ENCODE peak calls at places on chromosomes 16 and 17, in four cellular contexts. One of them, this sample, is unnamed.

GRCh38 chr16:19781196-19781595 is 63.1 kb downstream of the IQCK start:
- DNase-seq in AG08396: no peak
- DNase-seq in activated effector memory CD4-positive, alpha-beta T cell treated with anti-CD3 and anti-CD28 coated beads, Interleukin-2, amount 50 U/mL, for 16 hours: no peak
- DNase-seq in SW 1271: no peak
- DNase-seq in this sample: no peak

GRCh38 chr17:40560592-40561293 is 4.5 kb downstream of the CCR7 start:
- DNase-seq in activated effector memory CD4-positive, alpha-beta T cell treated with anti-CD3 and anti-CD28 coated beads, Interleukin-2, amount 50 U/mL, for 16 hours: peak
- DNase-seq in AG08396: no peak
- DNase-seq in SW 1271: no peak
- DNase-seq in this sample: no peak

GRCh38 chr17:13518271-13519000 is 83.3 kb downstream of the HS3ST3A1 start:
- DNase-seq in activated effector memory CD4-positive, alpha-beta T cell treated with anti-CD3 and anti-CD28 coated beads, Interleukin-2, amount 50 U/mL, for 16 hours: no peak
- DNase-seq in AG08396: peak
- DNase-seq in SW 1271: no peak
- DNase-seq in this sample: no peak

GRCh38 chr16:82197540-82198240 is 27.7 kb upstream of the MPHOSPH6 start:
- DNase-seq in activated effector memory CD4-positive, alpha-beta T cell treated with anti-CD3 and anti-CD28 coated beads, Interleukin-2, amount 50 U/mL, for 16 hours: no peak
- DNase-seq in SW 1271: no peak
- DNase-seq in AG08396: no peak
- DNase-seq in this sample: no peak

GRCh38 chr16:11497329-11497805 is 89.4 kb downstream of the LITAF start:
- DNase-seq in activated effector memory CD4-positive, alpha-beta T cell treated with anti-CD3 and anti-CD28 coated beads, Interleukin-2, amount 50 U/mL, for 16 hours: no peak
- DNase-seq in SW 1271: peak
- DNase-seq in AG08396: peak
- DNase-seq in this sample: peak

GRCh38 chr17:6067060-6067459 is 3.1 kb upstream of the WSCD1 start:
- DNase-seq in activated effector memory CD4-positive, alpha-beta T cell treated with anti-CD3 and anti-CD28 coated beads, Interleukin-2, amount 50 U/mL, for 16 hours: no peak
- DNase-seq in SW 1271: no peak
- DNase-seq in AG08396: no peak
- DNase-seq in this sample: no peak

GRCh38 chr17:42311240-42312034 is 23.1 kb downstream of the STAT5A start:
- DNase-seq in SW 1271: no peak
- DNase-seq in activated effector memory CD4-positive, alpha-beta T cell treated with anti-CD3 and anti-CD28 coated beads, Interleukin-2, amount 50 U/mL, for 16 hours: peak
- DNase-seq in AG08396: peak
- DNase-seq in this sample: peak

GRCh38 chr17:15169676-15170075 is 95.5 kb downstream of the PMP22 start:
- DNase-seq in AG08396: no peak
- DNase-seq in activated effector memory CD4-positive, alpha-beta T cell treated with anti-CD3 and anti-CD28 coated beads, Interleukin-2, amount 50 U/mL, for 16 hours: no peak
- DNase-seq in SW 1271: no peak
- DNase-seq in this sample: no peak

GRCh38 chr17:67718325-67718941 is 697 bp downstream of the NOL11 start:
- DNase-seq in AG08396: peak
- DNase-seq in SW 1271: no peak
- DNase-seq in activated effector memory CD4-positive, alpha-beta T cell treated with anti-CD3 and anti-CD28 coated beads, Interleukin-2, amount 50 U/mL, for 16 hours: peak
- DNase-seq in this sample: peak

GRCh38 chr17:17508641-17509591 is 12.7 kb upstream of the RASD1 start:
- DNase-seq in AG08396: no peak
- DNase-seq in SW 1271: no peak
- DNase-seq in activated effector memory CD4-positive, alpha-beta T cell treated with anti-CD3 and anti-CD28 coated beads, Interleukin-2, amount 50 U/mL, for 16 hours: no peak
- DNase-seq in this sample: no peak

GRCh38 chr17:21090889-21091618 is 35.7 kb upstream of the DHRS7B start:
- DNase-seq in activated effector memory CD4-positive, alpha-beta T cell treated with anti-CD3 and anti-CD28 coated beads, Interleukin-2, amount 50 U/mL, for 16 hours: no peak
- DNase-seq in AG08396: no peak
- DNase-seq in SW 1271: no peak
- DNase-seq in this sample: no peak